ENCODE peak calls at places on chromosomes 2 and 18, in ten cellular contexts. I, N, W, J, D, Y, X, B, C and A are unnamed samples. For H3K36me3, the result is how much of the 10 kb centered on the place peaks cover.

GRCh38 chr18:80200171-80200931 is 47.0 kb downstream of the PARD6G start:
- DNase-seq in I (no peak), N (peak), W (no peak), J (peak), D (no peak), Y (no peak), X (no peak), B (no peak), C (peak), A (no peak)

GRCh38 chr2:71613953-71614925 is 160.9 kb downstream of the DYSF start:
- DNase-seq in I (no peak), N (peak), W (no peak), J (no peak), D (peak), Y (no peak), X (peak), B (no peak), C (peak), A (peak)

GRCh38 chr2:228763600-228763999 is 507.5 kb downstream of the PID1 start:
- DNase-seq in I (no peak), N (no peak), W (no peak), J (no peak), D (no peak), Y (no peak), X (no peak), B (no peak), C (peak), A (no peak)

GRCh38 chr2:149094217-149095015 is 55.9 kb downstream of the LYPD6B start:
- DNase-seq in I (no peak), N (no peak), W (no peak), J (no peak), D (no peak), Y (no peak), X (no peak), B (no peak), C (no peak), A (no peak)

GRCh38 chr18:23903971-23904370 is 110.6 kb upstream of the TTC39C start:
- DNase-seq in I (no peak), N (no peak), W (no peak), J (no peak), D (no peak), Y (no peak), X (peak), B (peak), C (no peak), A (no peak)

GRCh38 chr2:27071990-27072830 is 756 bp upstream of the OST4 start:
- DNase-seq in I (no peak), N (no peak), W (peak), J (peak), D (no peak), Y (no peak), X (peak), B (peak), C (peak), A (no peak)

GRCh38 chr2:231297108-231297908 is 98.2 kb upstream of the B3GNT7 start:
- DNase-seq in I (peak), N (peak), W (peak), J (peak), D (peak), Y (peak), X (peak), B (peak), C (peak), A (peak)

GRCh38 chr2:88080545-88080944 is 12.9 kb downstream of the SMYD1 start:
- DNase-seq in I (no peak), N (no peak), W (no peak), J (no peak), D (no peak), Y (no peak), X (no peak), B (no peak), C (no peak), A (no peak)

GRCh38 chr2:207243601-207244000 is 77.9 kb upstream of the KLF7 start:
- DNase-seq in I (no peak), N (no peak), W (no peak), J (no peak), D (no peak), Y (no peak), X (no peak), B (no peak), C (no peak), A (no peak)

GRCh38 chr2:27177441-27178351 is 28.9 kb downstream of the TCF23 start:
- DNase-seq in I (no peak), N (no peak), W (no peak), J (no peak), D (peak), Y (no peak), X (no peak), B (no peak), C (no peak), A (no peak)

GRCh38 chr2:263774-264492 is at the start of gene SH3YL1:
- DNase-seq in I (no peak), N (peak), W (peak), J (peak), D (peak), Y (peak), X (peak), B (peak), C (peak), A (peak)

GRCh38 chr2:72004976-72005375 is 142.7 kb downstream of the CYP26B1 start:
- DNase-seq in I (no peak), N (no peak), W (no peak), J (no peak), D (no peak), Y (peak), X (no peak), B (no peak), C (peak), A (peak)

GRCh38 chr18:79781331-79781941 is 16.3 kb upstream of the KCNG2 start:
- DNase-seq in I (no peak), N (peak), W (peak), J (no peak), D (peak), Y (no peak), X (peak), B (no peak), C (peak), A (peak)

GRCh38 chr2:112582314-112582746 is 2.1 kb upstream of the CHCHD5 start:
- DNase-seq in I (peak), N (no peak), W (no peak), J (peak), D (no peak), Y (peak), X (peak), B (no peak), C (no peak), A (no peak)

GRCh38 chr2:66869076-66869475 is 434.2 kb downstream of the MEIS1 start:
- DNase-seq in I (peak), N (no peak), W (no peak), J (no peak), D (no peak), Y (no peak), X (no peak), B (no peak), C (no peak), A (no peak)

GRCh38 chr18:69455120-69455519 is 54.4 kb downstream of the DOK6 start:
- DNase-seq in I (no peak), N (no peak), W (no peak), J (no peak), D (no peak), Y (no peak), X (no peak), B (no peak), C (no peak), A (no peak)

GRCh38 chr2:178008636-178009289 is 63.8 kb downstream of the PDE11A start:
- DNase-seq in I (no peak), N (no peak), W (peak), J (peak), D (peak), Y (peak), X (peak), B (peak), C (no peak), A (no peak)

GRCh38 chr2:69846182-69847067 is 17.0 kb downstream of the GMCL1 start:
- DNase-seq in I (no peak), N (no peak), W (no peak), J (no peak), D (no peak), Y (no peak), X (no peak), B (no peak), C (no peak), A (no peak)

GRCh38 chr2:69847068-69847828 is 17.8 kb downstream of the GMCL1 start:
- DNase-seq in I (no peak), N (no peak), W (no peak), J (no peak), D (no peak), Y (no peak), X (no peak), B (no peak), C (no peak), A (no peak)

GRCh38 chr2:69844560-69844959 is 15.1 kb downstream of the GMCL1 start:
- DNase-seq in I (no peak), N (no peak), W (no peak), J (no peak), D (no peak), Y (no peak), X (no peak), B (no peak), C (no peak), A (no peak)

GRCh38 chr2:69843993-69844392 is 14.5 kb downstream of the GMCL1 start:
- DNase-seq in I (no peak), N (no peak), W (no peak), J (no peak), D (no peak), Y (no peak), X (no peak), B (no peak), C (no peak), A (no peak)

GRCh38 chr2:69848186-69848790 is 18.8 kb downstream of the GMCL1 start:
- DNase-seq in I (no peak), N (no peak), W (no peak), J (no peak), D (no peak), Y (peak), X (no peak), B (no peak), C (no peak), A (no peak)
- H3K36me3 ChIP-seq in I (under half), N (half or more), W (under half), J (under half), D (under half), Y (under half), X (under half), B (under half), C (under half), A (half or more)

DNA sequence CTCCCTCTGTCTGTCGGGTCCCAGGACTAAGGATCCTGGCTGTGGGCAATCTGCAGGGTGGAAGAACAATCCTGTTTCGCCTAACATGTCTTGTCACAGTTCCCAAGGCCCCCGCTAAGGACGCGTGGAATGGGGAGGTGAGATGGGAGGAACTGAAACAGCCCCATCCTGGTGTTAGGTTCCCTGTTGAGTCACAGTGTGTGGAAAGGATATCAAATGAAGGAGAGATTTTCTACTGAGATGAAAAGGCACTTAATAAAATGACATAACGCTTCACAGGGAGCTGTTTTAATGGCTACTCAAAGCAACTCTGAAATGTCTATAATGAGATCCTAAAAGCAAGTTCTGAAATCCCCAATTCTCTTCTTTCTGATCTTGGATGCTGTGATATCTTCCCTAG is 52.5 kb downstream of the RAB31 start:
- DNase-seq in I (no peak), N (no peak), W (no peak), J (no peak), D (no peak), Y (no peak), X (no peak), B (no peak), C (peak), A (no peak)
- TF ChIP-seq CTCF in I (no peak), N (no peak), W (no peak), J (no peak), D (no peak), Y (no peak), X (no peak), B (no peak), C (no peak), A (no peak)

GRCh38 chr18:210780-211179 is 52.4 kb downstream of the USP14 start:
- DNase-seq in I (no peak), N (no peak), W (no peak), J (peak), D (no peak), Y (no peak), X (no peak), B (no peak), C (peak), A (no peak)
- H3K36me3 ChIP-seq in I (under half), N (half or more), W (under half), J (under half), D (under half), Y (under half), X (under half), B (under half), C (half or more), A (half or more)

GRCh38 chr2:121063471-121063870 is 221.5 kb downstream of the TFCP2L1 start:
- DNase-seq in I (no peak), N (no peak), W (no peak), J (no peak), D (no peak), Y (no peak), X (no peak), B (no peak), C (no peak), A (no peak)

GRCh38 chr2:121065239-121065638 is 219.8 kb downstream of the TFCP2L1 start:
- DNase-seq in I (no peak), N (no peak), W (no peak), J (no peak), D (no peak), Y (no peak), X (no peak), B (no peak), C (no peak), A (no peak)

GRCh38 chr2:121061633-121062032 is 223.4 kb downstream of the TFCP2L1 start:
- DNase-seq in I (no peak), N (no peak), W (no peak), J (no peak), D (no peak), Y (no peak), X (no peak), B (no peak), C (no peak), A (no peak)

GRCh38 chr2:121059651-121060649 is 225.1 kb downstream of the TFCP2L1 start:
- DNase-seq in I (no peak), N (no peak), W (no peak), J (no peak), D (no peak), Y (no peak), X (no peak), B (no peak), C (no peak), A (no peak)

GRCh38 chr2:121062493-121062892 is 222.5 kb downstream of the TFCP2L1 start:
- DNase-seq in I (no peak), N (no peak), W (no peak), J (peak), D (no peak), Y (no peak), X (no peak), B (no peak), C (no peak), A (no peak)
- TF ChIP-seq CTCF in I (no peak), N (no peak), W (no peak), J (no peak), D (no peak), Y (no peak), X (no peak), B (no peak), C (no peak), A (no peak)

GRCh38 chr2:101831351-101831865 is 133.9 kb downstream of the MAP4K4 start:
- DNase-seq in I (peak), N (peak), W (peak), J (peak), D (peak), Y (peak), X (peak), B (peak), C (peak), A (peak)
- H3K36me3 ChIP-seq in I (under half), N (half or more), W (under half), J (under half), D (under half), Y (half or more), X (under half), B (under half), C (half or more), A (under half)

DNA sequence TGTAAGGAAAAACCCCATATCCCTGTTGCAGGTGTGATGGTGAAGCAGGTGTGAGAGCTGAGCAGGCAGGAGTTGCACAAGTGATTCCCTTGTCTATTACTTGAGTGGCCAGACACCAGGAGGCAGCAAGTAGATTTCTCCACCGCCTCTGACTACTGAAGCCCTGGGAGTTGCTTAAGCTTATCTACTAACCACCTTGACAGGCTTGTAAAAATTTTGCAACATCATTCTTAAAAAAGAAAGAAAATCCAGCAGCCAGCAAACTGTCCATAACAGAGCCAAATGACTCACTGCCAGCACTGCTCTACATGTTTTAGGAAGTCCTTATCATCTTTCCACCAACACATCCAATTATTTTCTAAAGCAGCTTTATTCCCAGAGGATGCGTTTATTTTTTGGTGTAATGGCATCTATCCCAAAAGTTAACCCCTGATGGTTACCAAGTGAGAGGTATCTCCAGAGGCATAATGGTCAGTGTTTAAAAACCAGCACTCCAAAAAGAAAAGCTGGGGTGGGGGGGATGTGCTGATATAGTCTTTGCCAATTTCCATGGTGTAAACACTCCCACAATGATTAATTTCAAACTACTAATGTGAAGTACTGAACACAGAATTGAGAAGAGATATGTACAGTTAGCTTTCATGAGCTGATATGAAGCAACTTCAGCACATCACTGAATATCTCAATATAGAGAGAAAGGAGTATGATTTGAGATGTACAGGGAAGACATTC is 16.3 kb upstream of the GPR39 start:
- DNase-seq in I (peak), N (no peak), W (no peak), J (no peak), D (no peak), Y (no peak), X (no peak), B (no peak), C (no peak), A (no peak)
- TF ChIP-seq CTCF in I (no peak), N (no peak), W (no peak), J (no peak), D (no peak), Y (no peak), X (no peak), B (no peak), C (peak), A (no peak)